ENCODE peak calls at places on chromosomes 1 and 21, in six cellular contexts. One of them, this sample, is unnamed.

GRCh38 chr1:22249928-22250680 is 107.2 kb upstream of the WNT4 start:
- DNase-seq in AG04450: no peak
- DNase-seq in Kasumi-1: no peak
- DNase-seq in endodermal cell: no peak
- DNase-seq in C1 segment of cervical spinal cord: no peak
- DNase-seq in stimulated activated naive B cell treated with anti-CD40 and anti-IgM and Interleukin-4, amounts not matched to agents 10 μg/mL and 1 μg/mL and 100 μg/mL, for 72 hours: no peak
- DNase-seq in this sample: no peak

GRCh38 chr1:56061824-56062223 is 517.5 kb downstream of the PLPP3 start:
- DNase-seq in C1 segment of cervical spinal cord: no peak
- DNase-seq in stimulated activated naive B cell treated with anti-CD40 and anti-IgM and Interleukin-4, amounts not matched to agents 10 μg/mL and 1 μg/mL and 100 μg/mL, for 72 hours: no peak
- DNase-seq in AG04450: no peak
- DNase-seq in Kasumi-1: peak; percentile 42
- DNase-seq in endodermal cell: no peak
- DNase-seq in this sample: no peak

GRCh38 chr21:14545906-14546480 is at the start of gene SAMSN1:
- DNase-seq in stimulated activated naive B cell treated with anti-CD40 and anti-IgM and Interleukin-4, amounts not matched to agents 10 μg/mL and 1 μg/mL and 100 μg/mL, for 72 hours: peak; percentile 59
- DNase-seq in AG04450: no peak
- DNase-seq in C1 segment of cervical spinal cord: no peak
- DNase-seq in Kasumi-1: peak; percentile 95
- DNase-seq in endodermal cell: no peak
- DNase-seq in this sample: peak; percentile 55

GRCh38 chr1:198088360-198089071 is 68.3 kb upstream of the NEK7 start:
- DNase-seq in C1 segment of cervical spinal cord: no peak
- DNase-seq in endodermal cell: peak; percentile 59
- DNase-seq in stimulated activated naive B cell treated with anti-CD40 and anti-IgM and Interleukin-4, amounts not matched to agents 10 μg/mL and 1 μg/mL and 100 μg/mL, for 72 hours: no peak
- DNase-seq in Kasumi-1: peak; percentile 85
- DNase-seq in AG04450: no peak
- DNase-seq in this sample: no peak

GRCh38 chr21:38494254-38494648 is 4.0 kb downstream of the ERG start:
- DNase-seq in endodermal cell: no peak
- DNase-seq in stimulated activated naive B cell treated with anti-CD40 and anti-IgM and Interleukin-4, amounts not matched to agents 10 μg/mL and 1 μg/mL and 100 μg/mL, for 72 hours: no peak
- DNase-seq in AG04450: no peak
- DNase-seq in Kasumi-1: no peak
- DNase-seq in C1 segment of cervical spinal cord: no peak
- DNase-seq in this sample: no peak

GRCh38 chr1:58116284-58116683 is 430.2 kb downstream of the OMA1 start:
- DNase-seq in stimulated activated naive B cell treated with anti-CD40 and anti-IgM and Interleukin-4, amounts not matched to agents 10 μg/mL and 1 μg/mL and 100 μg/mL, for 72 hours: no peak
- DNase-seq in AG04450: no peak
- DNase-seq in endodermal cell: no peak
- DNase-seq in C1 segment of cervical spinal cord: no peak
- DNase-seq in Kasumi-1: no peak
- DNase-seq in this sample: no peak

GRCh38 chr1:205144751-205145150 is 23.0 kb upstream of the RBBP5 start:
- DNase-seq in AG04450: peak; percentile 18
- DNase-seq in endodermal cell: no peak
- DNase-seq in C1 segment of cervical spinal cord: no peak
- DNase-seq in Kasumi-1: no peak
- DNase-seq in stimulated activated naive B cell treated with anti-CD40 and anti-IgM and Interleukin-4, amounts not matched to agents 10 μg/mL and 1 μg/mL and 100 μg/mL, for 72 hours: no peak
- DNase-seq in this sample: no peak

GRCh38 chr1:100177295-100178042 is 587 bp downstream of the LRRC39 start:
- DNase-seq in C1 segment of cervical spinal cord: no peak
- DNase-seq in stimulated activated naive B cell treated with anti-CD40 and anti-IgM and Interleukin-4, amounts not matched to agents 10 μg/mL and 1 μg/mL and 100 μg/mL, for 72 hours: no peak
- DNase-seq in endodermal cell: no peak
- DNase-seq in Kasumi-1: no peak
- DNase-seq in AG04450: no peak
- DNase-seq in this sample: no peak

GRCh38 chr1:163048970-163049680 is 20.0 kb upstream of the RGS4 start:
- DNase-seq in endodermal cell: no peak
- DNase-seq in AG04450: no peak
- DNase-seq in Kasumi-1: no peak
- DNase-seq in C1 segment of cervical spinal cord: no peak
- DNase-seq in stimulated activated naive B cell treated with anti-CD40 and anti-IgM and Interleukin-4, amounts not matched to agents 10 μg/mL and 1 μg/mL and 100 μg/mL, for 72 hours: no peak
- DNase-seq in this sample: no peak